ENCODE peak calls at places on chromosomes 13 and 19, in nine cellular contexts. One of them, this sample, is unnamed.

GRCh38 chr13:47499358-47500150 is 501.5 kb downstream of the SUCLA2 start:
- DNase-seq in GM12878: no peak
- DNase-seq in fibroblast of lung: peak
- DNase-seq in AG04450: peak
- DNase-seq in thoracic aorta: no peak
- DNase-seq in CD4-positive, alpha-beta T cell: no peak
- DNase-seq in mesenchymal stem cell: peak
- DNase-seq in uterus: no peak
- DNase-seq in substantia nigra: no peak
- DNase-seq in this sample: peak

GRCh38 chr19:39083983-39084731 is at the start of gene ACP7:
- DNase-seq in fibroblast of lung: no peak
- DNase-seq in uterus: no peak
- DNase-seq in mesenchymal stem cell: no peak
- DNase-seq in thoracic aorta: no peak
- DNase-seq in AG04450: no peak
- DNase-seq in substantia nigra: peak
- DNase-seq in CD4-positive, alpha-beta T cell: no peak
- DNase-seq in GM12878: no peak
- DNase-seq in this sample: no peak

GRCh38 chr13:24187185-24187584 is 26.7 kb downstream of the SPATA13 start:
- DNase-seq in mesenchymal stem cell: peak
- DNase-seq in thoracic aorta: no peak
- DNase-seq in uterus: no peak
- DNase-seq in AG04450: no peak
- DNase-seq in CD4-positive, alpha-beta T cell: no peak
- DNase-seq in fibroblast of lung: peak
- DNase-seq in GM12878: no peak
- DNase-seq in substantia nigra: no peak
- DNase-seq in this sample: peak

GRCh38 chr19:32581704-32582164 is 744 bp downstream of the PDCD5 start:
- DNase-seq in GM12878: no peak
- DNase-seq in thoracic aorta: no peak
- DNase-seq in AG04450: peak
- DNase-seq in uterus: peak
- DNase-seq in CD4-positive, alpha-beta T cell: no peak
- DNase-seq in fibroblast of lung: peak
- DNase-seq in mesenchymal stem cell: peak
- DNase-seq in substantia nigra: no peak
- DNase-seq in this sample: peak

GRCh38 chr19:44600466-44600865 is 12.9 kb upstream of the IGSF23 start:
- DNase-seq in CD4-positive, alpha-beta T cell: no peak
- DNase-seq in GM12878: no peak
- DNase-seq in thoracic aorta: no peak
- DNase-seq in AG04450: no peak
- DNase-seq in substantia nigra: no peak
- DNase-seq in uterus: no peak
- DNase-seq in fibroblast of lung: no peak
- DNase-seq in mesenchymal stem cell: no peak
- DNase-seq in this sample: no peak

GRCh38 chr19:3285647-3286176 is 61.3 kb downstream of the CELF5 start:
- DNase-seq in mesenchymal stem cell: no peak
- DNase-seq in thoracic aorta: no peak
- DNase-seq in fibroblast of lung: peak
- DNase-seq in substantia nigra: no peak
- DNase-seq in GM12878: no peak
- DNase-seq in uterus: no peak
- DNase-seq in AG04450: no peak
- DNase-seq in CD4-positive, alpha-beta T cell: peak
- DNase-seq in this sample: no peak

GRCh38 chr19:18590273-18591272 is 2.0 kb downstream of the REX1BD start:
- DNase-seq in substantia nigra: peak
- DNase-seq in uterus: no peak
- DNase-seq in GM12878: no peak
- DNase-seq in mesenchymal stem cell: peak
- DNase-seq in CD4-positive, alpha-beta T cell: no peak
- DNase-seq in AG04450: no peak
- DNase-seq in thoracic aorta: no peak
- DNase-seq in fibroblast of lung: peak
- DNase-seq in this sample: peak

GRCh38 chr13:99256709-99257108 is 1.5 kb downstream of the GPR18 start:
- DNase-seq in fibroblast of lung: peak
- DNase-seq in CD4-positive, alpha-beta T cell: no peak
- DNase-seq in thoracic aorta: no peak
- DNase-seq in AG04450: no peak
- DNase-seq in substantia nigra: no peak
- DNase-seq in GM12878: no peak
- DNase-seq in uterus: no peak
- DNase-seq in mesenchymal stem cell: peak
- DNase-seq in this sample: no peak

GRCh38 chr19:13995017-13995728 is 10.9 kb downstream of the RFX1 start:
- DNase-seq in thoracic aorta: no peak
- DNase-seq in mesenchymal stem cell: no peak
- DNase-seq in substantia nigra: no peak
- DNase-seq in GM12878: no peak
- DNase-seq in uterus: no peak
- DNase-seq in AG04450: no peak
- DNase-seq in CD4-positive, alpha-beta T cell: no peak
- DNase-seq in fibroblast of lung: no peak
- DNase-seq in this sample: no peak

GRCh38 chr13:96817336-96817941 is 176.8 kb downstream of the OXGR1 start:
- DNase-seq in fibroblast of lung: peak
- DNase-seq in AG04450: no peak
- DNase-seq in mesenchymal stem cell: peak
- DNase-seq in uterus: no peak
- DNase-seq in CD4-positive, alpha-beta T cell: no peak
- DNase-seq in substantia nigra: no peak
- DNase-seq in GM12878: no peak
- DNase-seq in thoracic aorta: no peak
- DNase-seq in this sample: no peak

GRCh38 chr13:48401480-48401879 is 11.4 kb downstream of the LPAR6 start:
- DNase-seq in substantia nigra: no peak
- DNase-seq in AG04450: no peak
- DNase-seq in mesenchymal stem cell: no peak
- DNase-seq in uterus: no peak
- DNase-seq in thoracic aorta: no peak
- DNase-seq in GM12878: no peak
- DNase-seq in fibroblast of lung: no peak
- DNase-seq in CD4-positive, alpha-beta T cell: no peak
- DNase-seq in this sample: no peak

GRCh38 chr19:15404780-15405211 is 14.0 kb downstream of the AKAP8L start:
- DNase-seq in substantia nigra: peak
- DNase-seq in thoracic aorta: no peak
- DNase-seq in uterus: no peak
- DNase-seq in AG04450: no peak
- DNase-seq in mesenchymal stem cell: peak
- DNase-seq in GM12878: no peak
- DNase-seq in CD4-positive, alpha-beta T cell: no peak
- DNase-seq in fibroblast of lung: no peak
- DNase-seq in this sample: no peak
- H3K27ac ChIP-seq in substantia nigra: peak
- H3K27ac ChIP-seq in thoracic aorta: peak
- H3K27ac ChIP-seq in uterus: peak
- H3K27ac ChIP-seq in AG04450: no peak
- H3K27ac ChIP-seq in mesenchymal stem cell: peak
- H3K27ac ChIP-seq in GM12878: no peak
- H3K27ac ChIP-seq in CD4-positive, alpha-beta T cell: no peak
- H3K27ac ChIP-seq in fibroblast of lung: no peak
- H3K27ac ChIP-seq in this sample: no peak

DNA sequence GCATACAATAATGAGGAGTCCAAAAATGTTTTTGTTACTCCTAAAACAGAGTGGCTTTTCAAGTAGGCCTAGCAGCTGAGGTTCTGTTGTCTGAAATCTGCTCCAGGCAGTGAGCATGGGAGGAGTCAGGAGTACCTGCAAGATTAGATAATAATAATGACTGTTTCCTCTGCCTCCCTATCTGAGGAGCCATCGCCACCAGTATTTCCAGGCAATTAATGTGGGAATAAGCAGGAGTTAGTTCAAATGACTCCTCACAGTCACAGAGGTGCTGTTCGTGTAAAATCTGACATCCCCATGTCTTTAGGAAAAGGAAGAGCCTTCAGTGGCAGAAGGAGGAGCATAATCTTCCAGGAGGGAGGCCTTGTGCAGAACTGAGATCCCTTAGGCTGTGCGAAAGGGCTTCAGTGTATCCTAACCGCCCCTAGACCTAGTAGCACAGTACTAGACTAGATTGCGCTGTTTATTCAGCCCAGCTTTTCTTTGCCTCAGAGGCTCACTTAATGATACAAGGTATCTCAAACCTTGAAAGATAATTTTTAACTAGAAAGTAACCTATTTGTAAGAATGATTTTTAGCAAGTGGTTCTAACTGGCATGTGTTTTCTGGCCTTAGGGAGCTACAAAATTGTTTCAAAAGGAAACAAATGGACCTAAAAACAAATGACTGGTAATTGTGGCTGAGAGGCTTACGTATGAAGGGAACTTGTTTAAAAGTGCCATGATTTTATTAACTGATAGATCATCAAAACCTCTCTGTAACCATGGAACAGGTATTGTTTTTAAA is 49.0 kb downstream of the FREM2 start:
- DNase-seq in uterus: no peak
- DNase-seq in GM12878: no peak
- DNase-seq in substantia nigra: no peak
- DNase-seq in thoracic aorta: no peak
- DNase-seq in CD4-positive, alpha-beta T cell: no peak
- DNase-seq in AG04450: no peak
- DNase-seq in mesenchymal stem cell: no peak
- DNase-seq in fibroblast of lung: no peak
- DNase-seq in this sample: no peak
- H3K27ac ChIP-seq in uterus: no peak
- H3K27ac ChIP-seq in GM12878: no peak
- H3K27ac ChIP-seq in substantia nigra: no peak
- H3K27ac ChIP-seq in thoracic aorta: no peak
- H3K27ac ChIP-seq in CD4-positive, alpha-beta T cell: no peak
- H3K27ac ChIP-seq in AG04450: no peak
- H3K27ac ChIP-seq in mesenchymal stem cell: no peak
- H3K27ac ChIP-seq in fibroblast of lung: no peak
- H3K27ac ChIP-seq in this sample: no peak

DNA sequence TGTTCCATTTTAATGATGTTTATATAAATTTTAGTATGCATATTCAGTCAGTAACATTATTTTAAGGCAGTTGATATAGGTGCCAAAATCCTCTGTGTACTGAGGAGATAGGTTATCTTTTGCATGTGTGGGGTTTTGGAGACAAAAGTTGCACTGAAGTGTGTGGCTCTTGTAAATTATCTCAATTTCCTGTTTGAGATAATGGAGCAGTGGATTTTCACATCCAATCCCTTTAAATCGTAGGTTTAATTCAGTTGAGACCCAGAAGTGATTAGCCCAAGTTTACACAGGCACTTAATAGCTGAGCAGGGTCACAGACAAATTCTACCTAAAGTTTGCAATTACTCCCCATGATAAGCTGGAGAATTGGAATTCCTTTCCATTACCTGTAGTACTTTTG is 106.7 kb downstream of the RGCC start:
- DNase-seq in GM12878: no peak
- DNase-seq in mesenchymal stem cell: no peak
- DNase-seq in fibroblast of lung: peak
- DNase-seq in CD4-positive, alpha-beta T cell: no peak
- DNase-seq in thoracic aorta: no peak
- DNase-seq in substantia nigra: no peak
- DNase-seq in AG04450: no peak
- DNase-seq in uterus: no peak
- DNase-seq in this sample: no peak
- H3K27ac ChIP-seq in GM12878: no peak
- H3K27ac ChIP-seq in mesenchymal stem cell: peak
- H3K27ac ChIP-seq in fibroblast of lung: no peak
- H3K27ac ChIP-seq in CD4-positive, alpha-beta T cell: no peak
- H3K27ac ChIP-seq in thoracic aorta: no peak
- H3K27ac ChIP-seq in substantia nigra: peak
- H3K27ac ChIP-seq in AG04450: no peak
- H3K27ac ChIP-seq in uterus: no peak
- H3K27ac ChIP-seq in this sample: peak

GRCh38 chr13:110705356-110705825 is 525 bp downstream of the CARS2 start:
- DNase-seq in AG04450: no peak
- DNase-seq in uterus: no peak
- DNase-seq in fibroblast of lung: peak
- DNase-seq in substantia nigra: no peak
- DNase-seq in CD4-positive, alpha-beta T cell: no peak
- DNase-seq in mesenchymal stem cell: no peak
- DNase-seq in GM12878: no peak
- DNase-seq in thoracic aorta: no peak
- DNase-seq in this sample: no peak

GRCh38 chr13:110705826-110706569 is at the start of gene CARS2:
- DNase-seq in AG04450: peak
- DNase-seq in CD4-positive, alpha-beta T cell: peak
- DNase-seq in thoracic aorta: peak
- DNase-seq in uterus: peak
- DNase-seq in fibroblast of lung: peak
- DNase-seq in mesenchymal stem cell: peak
- DNase-seq in substantia nigra: peak
- DNase-seq in GM12878: peak
- DNase-seq in this sample: peak

GRCh38 chr13:110702591-110703526 is 3.1 kb downstream of the CARS2 start:
- DNase-seq in fibroblast of lung: peak
- DNase-seq in AG04450: no peak
- DNase-seq in substantia nigra: no peak
- DNase-seq in GM12878: no peak
- DNase-seq in CD4-positive, alpha-beta T cell: no peak
- DNase-seq in mesenchymal stem cell: peak
- DNase-seq in thoracic aorta: no peak
- DNase-seq in uterus: no peak
- DNase-seq in this sample: peak

GRCh38 chr13:110702089-110702488 is 3.8 kb downstream of the CARS2 start:
- DNase-seq in thoracic aorta: no peak
- DNase-seq in AG04450: no peak
- DNase-seq in mesenchymal stem cell: no peak
- DNase-seq in fibroblast of lung: peak
- DNase-seq in uterus: no peak
- DNase-seq in substantia nigra: no peak
- DNase-seq in CD4-positive, alpha-beta T cell: no peak
- DNase-seq in GM12878: no peak
- DNase-seq in this sample: no peak

DNA sequence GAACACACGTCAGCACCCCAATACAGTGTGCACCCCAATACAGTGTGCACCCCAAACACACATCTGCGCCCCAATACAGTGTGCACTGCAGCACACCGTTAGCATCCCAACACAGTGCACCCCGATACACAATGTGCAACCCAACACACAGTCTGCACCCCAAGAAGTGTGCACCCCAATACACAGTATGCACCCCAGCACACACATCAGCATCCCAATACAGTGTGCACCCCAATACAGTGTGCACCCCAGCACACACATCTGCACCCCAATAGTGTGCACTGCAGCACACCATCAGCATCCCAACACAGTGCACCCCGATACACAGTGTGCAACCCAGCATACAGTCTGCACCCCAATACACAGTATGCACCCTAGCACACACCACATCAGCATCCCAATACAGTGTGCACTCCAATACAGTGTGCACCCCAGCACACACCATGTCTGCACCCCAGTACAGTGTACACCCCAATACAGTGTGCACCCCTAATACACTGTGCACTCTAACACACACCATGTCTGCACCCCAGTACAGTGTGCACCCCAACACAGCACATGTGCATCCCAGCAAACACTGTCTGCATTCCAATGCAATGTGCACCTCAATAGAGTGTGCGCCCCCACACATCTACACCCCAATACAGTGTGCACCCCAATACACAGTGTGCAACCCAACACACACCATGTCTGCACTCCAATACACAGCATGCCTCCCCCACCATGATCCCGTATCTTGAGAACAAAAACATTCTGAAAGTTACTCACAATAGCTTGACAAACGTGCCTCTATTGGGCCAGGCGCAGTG is 858 bp upstream of the CARS2 start:
- DNase-seq in GM12878: no peak
- DNase-seq in mesenchymal stem cell: no peak
- DNase-seq in fibroblast of lung: no peak
- DNase-seq in substantia nigra: no peak
- DNase-seq in thoracic aorta: no peak
- DNase-seq in uterus: no peak
- DNase-seq in CD4-positive, alpha-beta T cell: no peak
- DNase-seq in AG04450: no peak
- DNase-seq in this sample: no peak
- H3K27ac ChIP-seq in GM12878: peak
- H3K27ac ChIP-seq in mesenchymal stem cell: peak
- H3K27ac ChIP-seq in fibroblast of lung: peak
- H3K27ac ChIP-seq in substantia nigra: peak
- H3K27ac ChIP-seq in thoracic aorta: peak
- H3K27ac ChIP-seq in uterus: peak
- H3K27ac ChIP-seq in CD4-positive, alpha-beta T cell: peak
- H3K27ac ChIP-seq in AG04450: peak
- H3K27ac ChIP-seq in this sample: peak

This sample was measured in brain microvascular endothelial cell.